ENCODE peak calls at places on chromosome 3, in eight cellular contexts. E is gastrocnemius medialis, J is lower leg skin, W is body of pancreas, N is IMR-90, Q is heart left ventricle, Z is adrenal gland, I is sigmoid colon. B is an unnamed sample.

GRCh38 chr3:34056951-34057390 is 258.5 kb downstream of the PDCD6IP start:
- DNase-seq in E (no peak), J (no peak), W (no peak), N (peak), Q (no peak), Z (no peak), I (no peak), B (no peak)

GRCh38 chr3:171142985-171143384 is 116.5 kb upstream of the SLC2A2 start:
- DNase-seq in E (no peak), J (no peak), W (peak), N (peak), Q (no peak), Z (peak), I (no peak), B (no peak)

GRCh38 chr3:168517514-168518071 is 421.9 kb upstream of the GOLIM4 start:
- DNase-seq in E (no peak), J (no peak), W (no peak), N (peak), Q (no peak), Z (no peak), I (no peak), B (no peak)

GRCh38 chr3:55090746-55091145 is 162.9 kb upstream of the LRTM1 start:
- DNase-seq in E (no peak), J (no peak), W (no peak), N (no peak), Q (no peak), Z (no peak), I (no peak), B (no peak)

GRCh38 chr3:78900879-78901278 is 866.9 kb downstream of the ROBO1 start:
- DNase-seq in E (no peak), J (no peak), W (no peak), N (no peak), Q (no peak), Z (no peak), I (no peak), B (no peak)

GRCh38 chr3:1214928-1215327 is 122.1 kb downstream of the CNTN6 start:
- DNase-seq in E (no peak), J (no peak), W (no peak), N (peak), Q (no peak), Z (no peak), I (no peak), B (no peak)

GRCh38 chr3:14403636-14404395 is 1.4 kb downstream of the SLC6A6 start:
- DNase-seq in E (peak), J (no peak), W (no peak), N (no peak), Q (peak), Z (peak), I (no peak), B (no peak)

GRCh38 chr3:64717411-64717810 is 29.6 kb upstream of the ADAMTS9 start:
- DNase-seq in E (no peak), J (no peak), W (no peak), N (no peak), Q (no peak), Z (no peak), I (no peak), B (no peak)

GRCh38 chr3:187802928-187803259 is 57.6 kb upstream of the BCL6 start:
- DNase-seq in E (no peak), J (peak), W (no peak), N (no peak), Q (no peak), Z (no peak), I (no peak), B (no peak)

GRCh38 chr3:52222319-52223221 is 2.9 kb downstream of the TLR9 start:
- DNase-seq in E (no peak), J (no peak), W (no peak), N (no peak), Q (no peak), Z (no peak), I (no peak), B (no peak)

GRCh38 chr3:17369973-17370372 is 372.5 kb downstream of the TBC1D5 start:
- DNase-seq in E (no peak), J (no peak), W (no peak), N (no peak), Q (no peak), Z (no peak), I (no peak), B (no peak)

GRCh38 chr3:151562901-151563300 is 102.0 kb upstream of the IGSF10 start:
- DNase-seq in E (no peak), J (no peak), W (no peak), N (no peak), Q (no peak), Z (no peak), I (no peak), B (no peak)

GRCh38 chr3:58386966-58387365 is 46.7 kb downstream of the PDHB start:
- DNase-seq in E (no peak), J (no peak), W (no peak), N (peak), Q (peak), Z (peak), I (no peak), B (no peak)
- TF ChIP-seq POLR2A in E (no peak), J (no peak), W (no peak), N (peak), Q (no peak), Z (no peak), I (no peak), B (no peak)

DNA sequence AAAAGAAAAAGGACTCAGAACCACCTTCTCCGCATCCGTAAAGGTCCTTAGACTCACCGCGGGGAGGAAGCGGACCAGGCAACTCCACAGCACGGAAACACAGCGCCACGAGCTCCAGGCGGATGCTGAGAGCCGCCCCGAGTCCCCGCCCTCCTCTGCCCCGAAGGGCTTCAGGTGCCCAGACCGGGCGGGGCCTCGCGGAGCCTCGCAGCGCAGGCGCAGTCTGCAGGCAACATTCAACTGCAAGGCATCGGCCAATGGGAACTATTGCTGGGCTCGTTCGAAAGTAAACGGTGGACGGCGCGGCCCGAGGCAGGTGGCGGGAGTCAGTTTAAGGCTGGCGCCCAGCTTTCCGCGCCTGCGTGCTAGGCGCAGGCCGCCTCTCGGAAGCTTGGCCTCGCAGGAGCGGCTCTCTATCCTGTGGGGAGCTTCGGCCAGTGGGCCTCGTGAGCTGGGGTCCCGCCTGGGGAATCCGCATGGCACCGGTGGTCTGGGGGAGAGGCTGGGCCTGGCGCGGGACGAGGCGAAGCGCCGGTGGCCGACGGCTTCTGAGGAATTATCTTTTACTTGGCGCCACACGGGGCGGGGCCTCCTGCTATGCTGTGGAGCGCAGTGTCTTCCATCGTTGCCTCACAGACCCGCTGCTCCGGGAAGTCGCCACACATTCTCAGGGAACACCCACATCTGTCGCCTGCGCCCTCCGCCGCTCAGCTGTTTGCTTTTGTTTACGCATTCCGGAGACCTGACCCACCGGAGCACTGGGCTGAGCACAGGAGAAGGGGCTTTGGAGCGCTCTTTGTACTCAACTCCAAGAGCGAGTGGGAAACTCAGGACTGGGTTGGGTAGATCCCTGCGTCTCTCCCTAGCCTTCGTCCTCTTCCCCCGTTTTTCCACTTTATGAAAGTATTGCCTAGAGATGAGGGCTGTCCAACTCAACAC is at the start of gene TRIM59:
- DNase-seq in E (peak), J (peak), W (peak), N (peak), Q (peak), Z (peak), I (peak), B (peak)
- TF ChIP-seq POLR2A in E (no peak), J (no peak), W (peak), N (peak), Q (no peak), Z (no peak), I (no peak), B (peak)

GRCh38 chr3:189309400-189309975 is 137.7 kb downstream of the TPRG1 start:
- DNase-seq in E (no peak), J (no peak), W (no peak), N (no peak), Q (no peak), Z (no peak), I (no peak), B (no peak)
- TF ChIP-seq POLR2A in E (no peak), J (no peak), W (no peak), N (no peak), Q (no peak), Z (no peak), I (no peak), B (no peak)

DNA sequence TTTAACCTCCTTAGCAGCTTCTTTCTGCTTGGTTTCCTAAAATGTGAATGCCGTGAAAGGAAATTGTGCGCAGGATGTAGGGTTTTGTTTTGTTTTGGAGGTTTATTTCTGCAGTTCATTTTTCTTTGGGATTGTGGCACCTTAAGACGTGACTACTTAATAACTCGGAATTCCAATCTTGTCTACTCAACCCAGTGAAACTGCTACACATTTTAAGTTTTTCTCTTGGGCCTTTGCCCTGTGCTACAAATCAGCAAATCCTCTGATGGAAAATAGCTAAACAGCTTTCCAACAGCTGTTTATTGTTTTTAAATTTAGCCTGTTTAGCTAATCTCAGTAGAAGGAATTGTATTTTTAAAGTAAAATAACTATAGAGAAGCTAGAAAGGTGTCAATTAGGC is 48.4 kb downstream of the OPA1 start:
- DNase-seq in E (no peak), J (no peak), W (no peak), N (no peak), Q (no peak), Z (no peak), I (no peak), B (no peak)
- TF ChIP-seq POLR2A in E (no peak), J (no peak), W (no peak), N (no peak), Q (no peak), Z (no peak), I (no peak), B (no peak)

GRCh38 chr3:195003006-195003892 is 267.7 kb downstream of the XXYLT1 start:
- DNase-seq in E (peak), J (peak), W (peak), N (no peak), Q (peak), Z (peak), I (peak), B (no peak)
- TF ChIP-seq POLR2A in E (no peak), J (no peak), W (no peak), N (no peak), Q (no peak), Z (no peak), I (no peak), B (no peak)

GRCh38 chr3:42195879-42196330 is 70.1 kb downstream of the CCK start:
- DNase-seq in E (no peak), J (no peak), W (no peak), N (peak), Q (no peak), Z (no peak), I (no peak), B (no peak)
- TF ChIP-seq POLR2A in E (no peak), J (no peak), W (no peak), N (no peak), Q (no peak), Z (no peak), I (no peak), B (no peak)

GRCh38 chr3:172201136-172201989 is 162.0 kb downstream of the FNDC3B start:
- DNase-seq in E (peak), J (peak), W (peak), N (peak), Q (peak), Z (peak), I (peak), B (no peak)
- TF ChIP-seq POLR2A in E (no peak), J (no peak), W (no peak), N (peak), Q (no peak), Z (no peak), I (no peak), B (no peak)

GRCh38 chr3:9361691-9362388 is 1.0 kb upstream of the THUMPD3 start:
- DNase-seq in E (no peak), J (no peak), W (no peak), N (no peak), Q (no peak), Z (no peak), I (no peak), B (no peak)

DNA sequence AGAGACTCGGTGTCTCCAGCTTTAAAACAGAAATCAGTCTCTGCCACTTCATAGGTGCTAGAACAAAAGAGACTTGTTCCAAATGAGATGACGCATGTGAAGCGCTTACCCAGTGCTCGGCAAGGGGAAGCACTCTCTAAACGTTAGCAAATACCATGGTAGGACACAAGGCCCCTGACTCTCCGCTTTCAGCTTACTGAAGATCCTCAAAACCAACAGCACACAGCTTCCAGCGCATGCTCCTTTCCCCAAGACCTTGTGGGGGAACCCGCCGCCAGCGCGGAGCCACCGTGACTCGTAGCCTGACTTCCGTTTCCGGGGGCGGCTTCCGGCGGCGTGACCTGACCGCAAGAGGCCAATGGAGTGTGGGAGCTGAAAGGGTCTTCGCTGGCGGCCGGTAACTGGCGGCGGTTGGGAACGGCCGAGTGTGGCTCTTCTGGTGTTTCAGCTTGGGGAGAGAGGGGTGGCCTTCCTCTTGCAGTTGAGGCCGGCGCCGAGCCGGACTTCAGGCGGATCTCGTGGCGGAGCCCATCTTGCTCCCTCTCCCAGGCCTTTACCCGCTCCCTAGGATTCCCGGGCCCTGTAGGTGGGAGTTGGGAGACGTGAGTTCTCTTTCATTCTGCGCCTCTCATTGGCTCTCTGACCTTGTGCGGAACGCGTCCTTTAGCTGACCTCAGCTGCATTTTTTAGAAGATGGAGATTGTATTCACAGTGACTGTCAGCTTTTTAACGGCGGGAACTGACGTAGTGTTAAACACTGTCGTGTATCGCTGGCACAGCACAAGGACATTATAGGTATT is at the start of gene THUMPD3:
- DNase-seq in E (peak), J (peak), W (peak), N (peak), Q (peak), Z (peak), I (peak), B (peak)
- TF ChIP-seq POLR2A in E (peak), J (no peak), W (peak), N (peak), Q (no peak), Z (peak), I (peak), B (peak)

DNA sequence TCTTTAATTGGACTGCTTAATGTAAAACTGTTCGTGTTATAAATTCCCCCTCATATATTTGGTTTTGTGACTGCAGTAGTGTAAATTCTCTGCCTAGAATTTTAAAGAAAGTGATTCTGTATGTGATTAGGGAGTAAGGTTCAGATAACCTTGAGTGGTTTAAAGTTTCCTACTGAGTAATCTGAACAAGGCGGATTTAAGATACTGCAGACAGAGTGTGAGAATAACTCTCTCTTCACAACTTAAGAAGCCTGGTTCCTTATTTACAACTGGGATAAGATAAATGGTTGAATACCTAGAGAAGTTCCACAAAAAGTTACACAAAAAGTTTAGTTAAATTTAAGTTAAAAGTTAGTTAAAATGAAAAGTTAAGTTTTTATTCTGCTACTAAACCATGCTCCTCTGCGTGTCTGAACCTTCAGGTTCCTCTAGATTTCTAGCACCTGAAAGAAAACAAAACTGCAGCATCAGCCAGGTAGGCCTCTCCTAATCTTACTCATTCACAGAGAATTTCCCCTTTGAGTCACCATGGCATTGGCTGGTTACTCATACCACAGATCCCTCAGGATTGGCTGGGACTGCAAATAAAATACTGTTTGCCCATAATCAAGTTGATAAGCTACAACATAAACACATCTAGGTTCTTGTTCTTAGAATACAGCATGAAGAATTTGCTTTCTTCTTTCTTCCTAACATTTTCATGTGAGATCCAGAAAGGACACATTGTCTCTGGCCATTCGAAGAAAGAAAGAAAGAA is at the start of gene ARL14:
- DNase-seq in E (no peak), J (no peak), W (peak), N (peak), Q (no peak), Z (no peak), I (no peak), B (peak)
- TF ChIP-seq POLR2A in E (no peak), J (no peak), W (peak), N (no peak), Q (no peak), Z (no peak), I (peak), B (no peak)

GRCh38 chr3:183774631-183775030 is 50.7 kb downstream of the MAP6D1 start:
- DNase-seq in E (no peak), J (no peak), W (no peak), N (peak), Q (no peak), Z (peak), I (no peak), B (no peak)
- TF ChIP-seq POLR2A in E (no peak), J (no peak), W (no peak), N (no peak), Q (no peak), Z (no peak), I (no peak), B (no peak)